ENCODE peak calls at places on chromosomes 5 and 9, in six cellular contexts. H is activated effector memory CD4-positive, alpha-beta T cell treated with anti-CD3 and anti-CD28 coated beads, Interleukin-2, amount 50 U/mL, for 16 hours; U is stimulated activated CD8-positive, alpha-beta memory T cell treated with anti-CD3 and anti-CD28 coated beads, Interleukin-7, amount 100 ng/mL, for 24 hours; D is HS-5; I is tibial artery; Z is mesothelial cell of epicardium. E is an unnamed sample.

GRCh38 chr9:10835791-10836463 is 223.1 kb upstream of the PTPRD start:
- DNase-seq in H (no peak), U (no peak), D (no peak), I (no peak), Z (no peak), E (no peak)

GRCh38 chr5:127086583-127086982 is 13.3 kb upstream of the C5orf63 start:
- DNase-seq in H (no peak), U (no peak), D (no peak), I (no peak), Z (no peak), E (no peak)

GRCh38 chr9:33415152-33416038 is 13.0 kb upstream of the AQP7 start:
- DNase-seq in H (peak), U (peak), D (no peak), I (peak), Z (peak), E (peak)

GRCh38 chr5:124755565-124755964 is 9.1 kb upstream of the ZNF608 start:
- DNase-seq in H (no peak), U (no peak), D (no peak), I (no peak), Z (no peak), E (no peak)

GRCh38 chr9:7333714-7334113 is 465.9 kb downstream of the DMAC1 start:
- DNase-seq in H (no peak), U (no peak), D (no peak), I (no peak), Z (no peak), E (no peak)

GRCh38 chr5:77718934-77719610 is 57.1 kb downstream of the TBCA start:
- DNase-seq in H (no peak), U (no peak), D (no peak), I (no peak), Z (no peak), E (no peak)

GRCh38 chr9:127529671-127530070 is 78.4 kb downstream of the LRSAM1 start:
- DNase-seq in H (no peak), U (no peak), D (no peak), I (no peak), Z (no peak), E (no peak)

GRCh38 chr5:612498-613424 is 621 bp downstream of the CEP72 start:
- DNase-seq in H (no peak), U (no peak), D (no peak), I (peak), Z (peak), E (no peak)

GRCh38 chr5:134732819-134733218 is 5.5 kb upstream of the CAMLG start:
- DNase-seq in H (no peak), U (no peak), D (no peak), I (no peak), Z (no peak), E (no peak)

GRCh38 chr9:120571443-120572257 is 8.3 kb downstream of the CDK5RAP2 start:
- DNase-seq in H (no peak), U (no peak), D (no peak), I (peak), Z (no peak), E (peak)

GRCh38 chr5:66967102-66967501 is 229.5 kb downstream of the CD180 start:
- DNase-seq in H (no peak), U (no peak), D (no peak), I (no peak), Z (no peak), E (no peak)

GRCh38 chr5:74357827-74358226 is 282.7 kb downstream of the ENC1 start:
- DNase-seq in H (no peak), U (no peak), D (no peak), I (no peak), Z (no peak), E (no peak)

GRCh38 chr5:31378136-31378535 is 153.8 kb downstream of the DROSHA start:
- DNase-seq in H (no peak), U (no peak), D (no peak), I (no peak), Z (no peak), E (no peak)

GRCh38 chr5:168430303-168430702 is 56.0 kb upstream of the RARS1 start:
- DNase-seq in H (no peak), U (no peak), D (no peak), I (no peak), Z (no peak), E (no peak)

GRCh38 chr9:5449521-5450359 is 602 bp upstream of the CD274 start:
- DNase-seq in H (no peak), U (no peak), D (no peak), I (no peak), Z (no peak), E (no peak)

GRCh38 chr5:62791059-62791458 is 212.4 kb downstream of the LRRC70 start:
- DNase-seq in H (no peak), U (no peak), D (peak), I (no peak), Z (no peak), E (no peak)

GRCh38 chr9:89478821-89479668 is 18.9 kb downstream of the SEMA4D start:
- DNase-seq in H (peak), U (no peak), D (no peak), I (no peak), Z (no peak), E (no peak)

GRCh38 chr9:128304971-128305288 is 17.3 kb downstream of the TRUB2 start:
- DNase-seq in H (no peak), U (no peak), D (no peak), I (no peak), Z (no peak), E (no peak)

GRCh38 chr9:115158666-115159481 is 40.9 kb upstream of the TNC start:
- DNase-seq in H (no peak), U (no peak), D (no peak), I (no peak), Z (no peak), E (no peak)

GRCh38 chr5:51892680-51893079 is 509.4 kb downstream of the ISL1 start:
- DNase-seq in H (no peak), U (no peak), D (no peak), I (no peak), Z (no peak), E (no peak)

GRCh38 chr5:42985129-42986037 is 54.7 kb downstream of the ANXA2R start:
- DNase-seq in H (no peak), U (no peak), D (peak), I (no peak), Z (no peak), E (no peak)

GRCh38 chr9:104868687-104869404 is 59.1 kb downstream of the ABCA1 start:
- DNase-seq in H (no peak), U (no peak), D (no peak), I (peak), Z (peak), E (no peak)

GRCh38 chr5:131264453-131265200 is 774 bp downstream of the CDC42SE2 start:
- DNase-seq in H (peak), U (no peak), D (no peak), I (no peak), Z (peak), E (no peak)

GRCh38 chr5:4198461-4198860 is 602.8 kb downstream of the IRX1 start:
- DNase-seq in H (no peak), U (no peak), D (no peak), I (no peak), Z (no peak), E (no peak)

GRCh38 chr5:126527892-126528291 is 67.1 kb downstream of the ALDH7A1 start:
- DNase-seq in H (no peak), U (no peak), D (peak), I (no peak), Z (no peak), E (no peak)

GRCh38 chr5:44002381-44002901 is 386.8 kb downstream of the FGF10 start:
- DNase-seq in H (no peak), U (no peak), D (peak), I (no peak), Z (no peak), E (no peak)

GRCh38 chr5:166370928-166371690 is 1920.3 kb upstream of the WWC1 start:
- DNase-seq in H (no peak), U (no peak), D (no peak), I (no peak), Z (no peak), E (no peak)

GRCh38 chr9:124015091-124015660 is 3.6 kb downstream of the LHX2 start:
- DNase-seq in H (peak), U (no peak), D (no peak), I (peak), Z (no peak), E (no peak)

GRCh38 chr5:119070578-119070827 is 384 bp upstream of the DMXL1 start:
- DNase-seq in H (no peak), U (no peak), D (no peak), I (no peak), Z (no peak), E (no peak)

GRCh38 chr5:112338681-112339337 is 80.3 kb downstream of the EPB41L4A start:
- DNase-seq in H (no peak), U (no peak), D (no peak), I (no peak), Z (no peak), E (no peak)

GRCh38 chr9:133708770-133709611 is 29.2 kb downstream of the SARDH start:
- DNase-seq in H (peak), U (no peak), D (no peak), I (peak), Z (no peak), E (no peak)

GRCh38 chr9:34378376-34379060 is 1.8 kb upstream of the MYORG start:
- DNase-seq in H (no peak), U (no peak), D (no peak), I (no peak), Z (no peak), E (no peak)

GRCh38 chr5:40401965-40402364 is 277.8 kb upstream of the PTGER4 start:
- DNase-seq in H (peak), U (no peak), D (no peak), I (no peak), Z (no peak), E (no peak)

GRCh38 chr5:132747064-132747692 is at the start of gene CCNI2:
- DNase-seq in H (peak), U (peak), D (no peak), I (no peak), Z (peak), E (no peak)

GRCh38 chr5:94785111-94785510 is 166.6 kb downstream of the SLF1 start:
- DNase-seq in H (no peak), U (no peak), D (no peak), I (no peak), Z (no peak), E (no peak)

GRCh38 chr9:112751059-112751795 is 667 bp downstream of the SNX30 start:
- DNase-seq in H (peak), U (no peak), D (peak), I (peak), Z (peak), E (peak)

GRCh38 chr5:51618234-51618633 is 235.0 kb downstream of the ISL1 start:
- DNase-seq in H (no peak), U (no peak), D (no peak), I (no peak), Z (no peak), E (no peak)

GRCh38 chr5:151896041-151896691 is 28.5 kb downstream of the GLRA1 start:
- DNase-seq in H (no peak), U (no peak), D (peak), I (no peak), Z (no peak), E (no peak)